ENCODE peak calls at places on chromosomes 7 and 10, in five cellular contexts. G, U, I, X and J are unnamed samples.

GRCh38 chr7:1220958-1221745 is 11.5 kb upstream of the UNCX start:
- DNase-seq in G (peak; percentile 7), U (no peak), I (peak; percentile 36), X (no peak), J (no peak)

GRCh38 chr10:22713853-22714523 is 390 bp downstream of the PIP4K2A start:
- DNase-seq in G (peak; percentile 65), U (no peak), I (no peak), X (peak; percentile 13), J (no peak)

GRCh38 chr7:128217030-128217805 is 23.9 kb upstream of the LEP start:
- DNase-seq in G (no peak), U (no peak), I (no peak), X (no peak), J (no peak)

GRCh38 chr10:87559392-87559791 is 54.7 kb downstream of the MINPP1 start:
- DNase-seq in G (no peak), U (peak; percentile 9), I (no peak), X (no peak), J (peak; percentile 20)

GRCh38 chr10:77799352-77799751 is 127.2 kb downstream of the DLG5 start:
- DNase-seq in G (no peak), U (no peak), I (no peak), X (no peak), J (no peak)

GRCh38 chr10:26112532-26112931 is 104.0 kb upstream of the GAD2 start:
- DNase-seq in G (no peak), U (no peak), I (no peak), X (no peak), J (no peak)

GRCh38 chr7:105084581-105084980 is 70.6 kb downstream of the KMT2E start:
- DNase-seq in G (no peak), U (no peak), I (no peak), X (no peak), J (no peak)

GRCh38 chr7:122520961-122521555 is 177.9 kb downstream of the RNF133 start:
- DNase-seq in G (peak; percentile 37), U (peak; percentile 38), I (no peak), X (no peak), J (peak; percentile 41)

GRCh38 chr10:26486985-26487850 is 49.1 kb downstream of the APBB1IP start:
- DNase-seq in G (no peak), U (no peak), I (no peak), X (no peak), J (no peak)

GRCh38 chr10:128596906-128597305 is 470.7 kb upstream of the MKI67 start:
- DNase-seq in G (no peak), U (no peak), I (no peak), X (no peak), J (no peak)

GRCh38 chr10:9900765-9901164 is 1116.9 kb upstream of the CELF2 start:
- DNase-seq in G (no peak), U (no peak), I (no peak), X (no peak), J (no peak)

GRCh38 chr7:151869968-151870918 is 6.7 kb downstream of the PRKAG2 start:
- DNase-seq in G (no peak), U (no peak), I (no peak), X (no peak), J (no peak)

GRCh38 chr7:41035788-41036187 is 667.1 kb downstream of the INHBA start:
- DNase-seq in G (peak; percentile 42), U (no peak), I (no peak), X (no peak), J (no peak)

GRCh38 chr10:50409965-50410811 is 158.9 kb upstream of the ASAH2 start:
- DNase-seq in G (no peak), U (no peak), I (no peak), X (no peak), J (no peak)

GRCh38 chr7:128874140-128875031 is 11.7 kb downstream of the ATP6V1F start:
- DNase-seq in G (no peak), U (no peak), I (no peak), X (no peak), J (no peak)

GRCh38 chr7:148397555-148397954 is 193.0 kb upstream of the C7orf33 start:
- DNase-seq in G (no peak), U (no peak), I (no peak), X (no peak), J (no peak)

GRCh38 chr7:133586253-133586652 is 333.4 kb downstream of the EXOC4 start:
- DNase-seq in G (no peak), U (no peak), I (no peak), X (no peak), J (no peak)

GRCh38 chr10:48608279-48608681 is 3.4 kb upstream of the ARHGAP22 start:
- DNase-seq in G (peak; percentile 72), U (peak; percentile 43), I (peak; percentile 67), X (peak; percentile 13), J (peak; percentile 68)

GRCh38 chr10:125086716-125087115 is 73.6 kb downstream of the CTBP2 start:
- DNase-seq in G (no peak), U (no peak), I (no peak), X (no peak), J (no peak)

GRCh38 chr10:132294561-132295320 is 13.0 kb downstream of the STK32C start:
- DNase-seq in G (peak; percentile 86), U (no peak), I (no peak), X (no peak), J (no peak)

GRCh38 chr7:7750571-7751242 is 32.3 kb upstream of the RPA3 start:
- DNase-seq in G (no peak), U (no peak), I (no peak), X (no peak), J (no peak)

GRCh38 chr7:42099837-42100508 is 137.0 kb downstream of the GLI3 start:
- DNase-seq in G (no peak), U (no peak), I (no peak), X (no peak), J (no peak)

GRCh38 chr7:149707448-149707886 is 65.9 kb downstream of the ZNF467 start:
- DNase-seq in G (no peak), U (no peak), I (no peak), X (no peak), J (no peak)

GRCh38 chr10:117262296-117263293 is 21.7 kb downstream of the SLC18A2 start:
- DNase-seq in G (no peak), U (no peak), I (no peak), X (no peak), J (no peak)

GRCh38 chr10:107148906-107149305 is 15.6 kb downstream of the SORCS1 start:
- DNase-seq in G (no peak), U (no peak), I (no peak), X (no peak), J (no peak)

GRCh38 chr7:107712025-107712424 is 31.9 kb upstream of the CBLL1 start:
- DNase-seq in G (no peak), U (no peak), I (no peak), X (no peak), J (no peak)

GRCh38 chr7:13179011-13179574 is 491.7 kb downstream of the ARL4A start:
- DNase-seq in G (peak; percentile 4), U (no peak), I (peak; percentile 4), X (no peak), J (no peak)

GRCh38 chr7:15995027-15995426 is 308.5 kb upstream of the MEOX2 start:
- DNase-seq in G (no peak), U (no peak), I (no peak), X (no peak), J (no peak)

GRCh38 chr7:519974-520458 is 370 bp upstream of the PDGFA start:
- DNase-seq in G (peak; percentile 86), U (no peak), I (peak; percentile 83), X (peak; percentile 72), J (no peak)

GRCh38 chr10:20839141-20839540 is 58.0 kb downstream of the NEBL start:
- DNase-seq in G (no peak), U (no peak), I (no peak), X (no peak), J (no peak)

GRCh38 chr10:20839910-20840309 is 57.2 kb downstream of the NEBL start:
- DNase-seq in G (no peak), U (no peak), I (no peak), X (no peak), J (no peak)

GRCh38 chr10:20836401-20836800 is 60.7 kb downstream of the NEBL start:
- DNase-seq in G (no peak), U (no peak), I (no peak), X (no peak), J (no peak)

GRCh38 chr10:20834825-20835224 is 62.3 kb downstream of the NEBL start:
- DNase-seq in G (no peak), U (no peak), I (no peak), X (no peak), J (no peak)
- H3K27ac ChIP-seq in G (no peak overlapping the region), U (no peak overlapping the region), I (no peak overlapping the region), X (no peak overlapping the region), J (no peak overlapping the region)

GRCh38 chr10:101282937-101283336 is 53.7 kb upstream of the LBX1 start:
- DNase-seq in G (peak; percentile 88), U (no peak), I (no peak), X (no peak), J (no peak)
- H3K4me3 ChIP-seq in G (no peak overlapping the region), U (no peak overlapping the region), I (no peak overlapping the region), X (no peak overlapping the region), J (no peak overlapping the region)

GRCh38 chr7:131616487-131616886 is 60.1 kb upstream of the PODXL start:
- DNase-seq in G (no peak), U (no peak), I (no peak), X (no peak), J (no peak)

GRCh38 chr7:131621652-131622051 is 65.2 kb upstream of the PODXL start:
- DNase-seq in G (no peak), U (no peak), I (peak; percentile 90), X (no peak), J (no peak)

GRCh38 chr7:131620673-131621609 is 64.5 kb upstream of the PODXL start:
- DNase-seq in G (peak; percentile 45), U (no peak), I (no peak), X (no peak), J (no peak)

GRCh38 chr7:131619336-131620305 is 63.2 kb upstream of the PODXL start:
- DNase-seq in G (peak; percentile 29), U (no peak), I (no peak), X (no peak), J (no peak)

DNA sequence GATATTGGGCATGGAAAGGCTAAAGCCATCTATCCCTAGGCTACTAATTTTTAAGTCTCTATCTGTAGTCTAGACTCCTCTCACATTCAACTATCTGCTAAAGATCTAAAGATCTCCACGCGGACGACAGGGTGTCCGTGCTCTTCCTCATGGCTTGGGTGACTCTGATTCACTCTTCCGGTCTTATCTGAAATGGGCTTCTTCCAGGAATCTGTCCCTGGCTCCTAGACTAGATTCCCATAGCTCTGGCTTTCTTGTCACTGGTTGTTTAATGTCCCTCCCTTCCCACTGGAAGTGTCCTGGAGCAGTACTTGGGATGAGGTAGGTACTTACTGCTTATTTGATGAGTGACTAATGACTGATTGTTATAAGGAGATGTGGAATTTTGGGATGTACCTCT is 62.0 kb upstream of the PODXL start:
- DNase-seq in G (no peak), U (no peak), I (no peak), X (no peak), J (no peak)
- H3K4me1 ChIP-seq in G (peaks cover 24% of the 10 kb centered on the region), U (peaks cover 4% of the 10 kb centered on the region), I (peaks cover 14% of the 10 kb centered on the region), X (no peaks in the 10 kb centered on the region), J (peaks cover 5% of the 10 kb centered on the region)

DNA sequence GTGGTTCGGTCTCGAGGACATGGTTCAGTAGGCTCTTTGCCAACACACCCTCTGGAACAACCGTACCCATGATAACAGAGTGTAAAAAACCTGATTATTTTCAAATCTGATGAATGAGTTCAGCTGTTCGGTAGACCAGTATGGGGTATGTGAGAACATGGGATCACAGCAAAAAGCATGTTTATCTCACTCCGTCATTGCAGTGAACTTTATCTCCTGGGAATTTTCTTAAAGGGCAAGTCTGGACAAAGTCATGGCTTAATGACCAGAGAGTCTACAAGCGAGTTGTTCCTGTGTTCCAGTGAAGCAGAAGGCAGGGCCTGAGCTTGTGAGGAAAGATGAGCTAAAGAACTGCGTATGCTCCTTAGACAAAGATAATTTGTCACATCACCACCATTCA is 219.7 kb downstream of the TRIL start:
- DNase-seq in G (no peak), U (no peak), I (no peak), X (no peak), J (no peak)
- H3K27ac ChIP-seq in G (no peak overlapping the region), U (no peak overlapping the region), I (no peak overlapping the region), X (no peak overlapping the region), J (no peak overlapping the region)